ENCODE peak calls at places on chromosomes 16 and 17, in nine cellular contexts. One of them, this sample, is unnamed.

GRCh38 chr17:69325518-69326301 is 1.2 kb downstream of the ABCA5 start:
- DNase-seq in ascending aorta: no peak
- DNase-seq in CD8-positive, alpha-beta T cell: no peak
- DNase-seq in ovary: no peak
- DNase-seq in heart right ventricle: no peak
- DNase-seq in H1: no peak
- DNase-seq in fibroblast of lung: no peak
- DNase-seq in stomach: no peak
- DNase-seq in upper lobe of right lung: no peak
- DNase-seq in this sample: no peak

GRCh38 chr16:80947708-80948615 is 58.7 kb downstream of the CMC2 start:
- DNase-seq in H1: no peak
- DNase-seq in ovary: no peak
- DNase-seq in ascending aorta: no peak
- DNase-seq in fibroblast of lung: no peak
- DNase-seq in stomach: no peak
- DNase-seq in upper lobe of right lung: no peak
- DNase-seq in heart right ventricle: no peak
- DNase-seq in CD8-positive, alpha-beta T cell: no peak
- DNase-seq in this sample: no peak

GRCh38 chr17:7294614-7295153 is at the start of gene YBX2:
- DNase-seq in H1: peak; percentile 97
- DNase-seq in heart right ventricle: peak; percentile 66
- DNase-seq in fibroblast of lung: no peak
- DNase-seq in CD8-positive, alpha-beta T cell: peak; percentile 34
- DNase-seq in ascending aorta: no peak
- DNase-seq in upper lobe of right lung: peak; percentile 80
- DNase-seq in ovary: peak; percentile 67
- DNase-seq in stomach: peak; percentile 85
- DNase-seq in this sample: peak; percentile 95

GRCh38 chr16:83733301-83733700 is 74.5 kb upstream of the HSBP1 start:
- DNase-seq in upper lobe of right lung: no peak
- DNase-seq in H1: no peak
- DNase-seq in stomach: no peak
- DNase-seq in CD8-positive, alpha-beta T cell: no peak
- DNase-seq in heart right ventricle: no peak
- DNase-seq in ascending aorta: peak; percentile 54
- DNase-seq in ovary: no peak
- DNase-seq in fibroblast of lung: peak; percentile 7
- DNase-seq in this sample: no peak

GRCh38 chr16:86117756-86118155 is 218.8 kb downstream of the IRF8 start:
- DNase-seq in stomach: no peak
- DNase-seq in CD8-positive, alpha-beta T cell: no peak
- DNase-seq in heart right ventricle: no peak
- DNase-seq in upper lobe of right lung: no peak
- DNase-seq in ovary: no peak
- DNase-seq in fibroblast of lung: no peak
- DNase-seq in H1: no peak
- DNase-seq in ascending aorta: no peak
- DNase-seq in this sample: no peak

GRCh38 chr16:48963901-48964615 is 317.6 kb downstream of the CBLN1 start:
- DNase-seq in upper lobe of right lung: no peak
- DNase-seq in H1: no peak
- DNase-seq in stomach: no peak
- DNase-seq in heart right ventricle: no peak
- DNase-seq in fibroblast of lung: peak; percentile 78
- DNase-seq in CD8-positive, alpha-beta T cell: no peak
- DNase-seq in ascending aorta: no peak
- DNase-seq in ovary: no peak
- DNase-seq in this sample: peak; percentile 31

GRCh38 chr16:74372369-74372768 is 3.7 kb upstream of the NPIPB15 start:
- DNase-seq in ovary: no peak
- DNase-seq in stomach: no peak
- DNase-seq in CD8-positive, alpha-beta T cell: no peak
- DNase-seq in heart right ventricle: no peak
- DNase-seq in ascending aorta: no peak
- DNase-seq in fibroblast of lung: no peak
- DNase-seq in upper lobe of right lung: no peak
- DNase-seq in H1: no peak
- DNase-seq in this sample: no peak

GRCh38 chr16:86707171-86707570 is 128.8 kb downstream of the FOXL1 start:
- DNase-seq in stomach: no peak
- DNase-seq in ovary: no peak
- DNase-seq in fibroblast of lung: no peak
- DNase-seq in heart right ventricle: no peak
- DNase-seq in H1: no peak
- DNase-seq in upper lobe of right lung: no peak
- DNase-seq in CD8-positive, alpha-beta T cell: no peak
- DNase-seq in ascending aorta: peak; percentile 47
- DNase-seq in this sample: no peak

GRCh38 chr16:1245452-1246005 is 5.0 kb downstream of the TPSAB1 start:
- DNase-seq in fibroblast of lung: no peak
- DNase-seq in ascending aorta: no peak
- DNase-seq in heart right ventricle: no peak
- DNase-seq in ovary: no peak
- DNase-seq in stomach: no peak
- DNase-seq in upper lobe of right lung: no peak
- DNase-seq in H1: no peak
- DNase-seq in CD8-positive, alpha-beta T cell: no peak
- DNase-seq in this sample: peak; percentile 25

GRCh38 chr16:46629331-46629843 is 8.2 kb upstream of the SHCBP1 start:
- DNase-seq in heart right ventricle: no peak
- DNase-seq in fibroblast of lung: peak; percentile 76
- DNase-seq in H1: peak; percentile 52
- DNase-seq in ascending aorta: no peak
- DNase-seq in stomach: no peak
- DNase-seq in ovary: no peak
- DNase-seq in upper lobe of right lung: no peak
- DNase-seq in CD8-positive, alpha-beta T cell: no peak
- DNase-seq in this sample: no peak

GRCh38 chr17:9271989-9272388 is 250.7 kb downstream of the NTN1 start:
- DNase-seq in ovary: no peak
- DNase-seq in fibroblast of lung: no peak
- DNase-seq in upper lobe of right lung: no peak
- DNase-seq in ascending aorta: no peak
- DNase-seq in CD8-positive, alpha-beta T cell: no peak
- DNase-seq in heart right ventricle: no peak
- DNase-seq in H1: no peak
- DNase-seq in stomach: no peak
- DNase-seq in this sample: no peak

GRCh38 chr17:30981531-30982519 is 11.0 kb downstream of the RNF135 start:
- DNase-seq in ovary: no peak
- DNase-seq in stomach: no peak
- DNase-seq in upper lobe of right lung: no peak
- DNase-seq in heart right ventricle: no peak
- DNase-seq in CD8-positive, alpha-beta T cell: no peak
- DNase-seq in ascending aorta: no peak
- DNase-seq in fibroblast of lung: no peak
- DNase-seq in H1: no peak
- DNase-seq in this sample: no peak

GRCh38 chr16:86765389-86766026 is 187.2 kb downstream of the FOXL1 start:
- DNase-seq in ascending aorta: no peak
- DNase-seq in fibroblast of lung: no peak
- DNase-seq in CD8-positive, alpha-beta T cell: no peak
- DNase-seq in upper lobe of right lung: no peak
- DNase-seq in heart right ventricle: no peak
- DNase-seq in H1: no peak
- DNase-seq in ovary: no peak
- DNase-seq in stomach: no peak
- DNase-seq in this sample: no peak

GRCh38 chr17:6959700-6960099 is 36.1 kb upstream of the ALOX12 start:
- DNase-seq in stomach: no peak
- DNase-seq in ascending aorta: no peak
- DNase-seq in H1: no peak
- DNase-seq in heart right ventricle: no peak
- DNase-seq in ovary: no peak
- DNase-seq in upper lobe of right lung: no peak
- DNase-seq in CD8-positive, alpha-beta T cell: no peak
- DNase-seq in fibroblast of lung: no peak
- DNase-seq in this sample: no peak

GRCh38 chr17:67246648-67247415 is 1.8 kb upstream of the HELZ start:
- DNase-seq in H1: peak; percentile 63
- DNase-seq in CD8-positive, alpha-beta T cell: no peak
- DNase-seq in heart right ventricle: no peak
- DNase-seq in ascending aorta: peak; percentile 65
- DNase-seq in fibroblast of lung: no peak
- DNase-seq in upper lobe of right lung: peak; percentile 83
- DNase-seq in ovary: no peak
- DNase-seq in stomach: peak; percentile 78
- DNase-seq in this sample: peak; percentile 85

GRCh38 chr17:76138234-76138895 is 2.7 kb downstream of the FOXJ1 start:
- DNase-seq in heart right ventricle: no peak
- DNase-seq in ascending aorta: no peak
- DNase-seq in fibroblast of lung: no peak
- DNase-seq in stomach: no peak
- DNase-seq in ovary: no peak
- DNase-seq in H1: peak; percentile 72
- DNase-seq in upper lobe of right lung: no peak
- DNase-seq in CD8-positive, alpha-beta T cell: no peak
- DNase-seq in this sample: peak; percentile 94

GRCh38 chr17:61409301-61410099 is 9.9 kb downstream of the TBX2 start:
- DNase-seq in H1: peak; percentile 73
- DNase-seq in fibroblast of lung: peak; percentile 89
- DNase-seq in stomach: peak; percentile 69
- DNase-seq in heart right ventricle: peak; percentile 59
- DNase-seq in ovary: peak; percentile 83
- DNase-seq in upper lobe of right lung: peak; percentile 83
- DNase-seq in ascending aorta: peak; percentile 83
- DNase-seq in CD8-positive, alpha-beta T cell: no peak
- DNase-seq in this sample: peak; percentile 88
- TF ChIP-seq CTCF in H1: peak; percentile 54
- TF ChIP-seq CTCF in fibroblast of lung: peak; percentile 15
- TF ChIP-seq CTCF in stomach: no peak
- TF ChIP-seq CTCF in heart right ventricle: peak; percentile 41
- TF ChIP-seq CTCF in ovary: peak; percentile 41
- TF ChIP-seq CTCF in upper lobe of right lung: peak; percentile 37
- TF ChIP-seq CTCF in ascending aorta: peak; percentile 46
- TF ChIP-seq CTCF in CD8-positive, alpha-beta T cell: no peak
- TF ChIP-seq CTCF in this sample: peak; percentile 65

DNA sequence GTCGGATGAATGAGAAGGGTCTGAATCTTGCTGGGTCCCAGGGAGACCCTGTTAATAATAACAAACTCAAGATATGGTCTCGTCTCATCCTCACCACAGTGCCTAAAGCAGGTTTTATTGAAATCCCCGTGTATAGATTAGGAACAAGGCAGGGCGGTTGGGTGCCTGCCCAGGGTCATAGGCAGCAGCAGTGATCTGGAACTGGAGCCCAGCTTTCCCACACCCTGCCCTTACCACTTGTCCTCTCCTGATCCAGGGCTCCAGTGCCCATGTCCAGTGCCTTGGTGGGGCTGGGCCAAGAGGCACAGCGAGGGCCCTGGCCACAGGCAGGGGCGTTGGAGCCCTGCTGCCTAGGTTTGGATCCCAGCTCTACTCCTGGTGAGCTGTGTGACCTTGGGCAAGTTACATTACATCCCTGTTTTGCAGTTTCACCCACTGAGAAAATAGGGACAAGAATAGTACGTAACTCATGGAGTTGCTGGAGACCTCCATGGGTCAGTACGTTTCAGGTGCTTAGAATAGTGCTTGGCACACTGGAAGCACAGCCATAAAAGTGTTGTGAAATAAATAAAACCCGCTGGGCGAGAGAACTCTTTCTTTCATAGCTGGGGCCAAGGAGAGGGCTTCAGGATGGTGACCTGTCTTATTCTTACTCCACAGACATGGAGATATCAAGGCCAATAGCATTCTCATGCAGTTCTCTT is 13.9 kb downstream of the SOCS3 start:
- DNase-seq in ovary: no peak
- DNase-seq in fibroblast of lung: no peak
- DNase-seq in heart right ventricle: no peak
- DNase-seq in upper lobe of right lung: no peak
- DNase-seq in CD8-positive, alpha-beta T cell: no peak
- DNase-seq in stomach: no peak
- DNase-seq in ascending aorta: no peak
- DNase-seq in H1: no peak
- DNase-seq in this sample: no peak
- H3K27me3 ChIP-seq in ovary: no peaks in the 10 kb centered on the region
- H3K27me3 ChIP-seq in fibroblast of lung: no peaks in the 10 kb centered on the region
- H3K27me3 ChIP-seq in heart right ventricle: no peaks in the 10 kb centered on the region
- H3K27me3 ChIP-seq in upper lobe of right lung: no peaks in the 10 kb centered on the region
- H3K27me3 ChIP-seq in CD8-positive, alpha-beta T cell: no peaks in the 10 kb centered on the region
- H3K27me3 ChIP-seq in stomach: no peaks in the 10 kb centered on the region
- H3K27me3 ChIP-seq in ascending aorta: no peaks in the 10 kb centered on the region
- H3K27me3 ChIP-seq in H1: peaks cover 13% of the 10 kb centered on the region
- H3K27me3 ChIP-seq in this sample: no peaks in the 10 kb centered on the region

GRCh38 chr16:89443727-89444084 is 46.7 kb downstream of the ANKRD11 start:
- DNase-seq in H1: no peak
- DNase-seq in ascending aorta: no peak
- DNase-seq in fibroblast of lung: no peak
- DNase-seq in stomach: peak; percentile 71
- DNase-seq in upper lobe of right lung: no peak
- DNase-seq in CD8-positive, alpha-beta T cell: no peak
- DNase-seq in ovary: no peak
- DNase-seq in heart right ventricle: no peak
- DNase-seq in this sample: no peak

GRCh38 chr16:89445166-89445565 is 45.2 kb downstream of the ANKRD11 start:
- DNase-seq in stomach: no peak
- DNase-seq in upper lobe of right lung: no peak
- DNase-seq in heart right ventricle: no peak
- DNase-seq in fibroblast of lung: no peak
- DNase-seq in CD8-positive, alpha-beta T cell: no peak
- DNase-seq in ovary: no peak
- DNase-seq in H1: no peak
- DNase-seq in ascending aorta: no peak
- DNase-seq in this sample: no peak

GRCh38 chr16:89442990-89443726 is 47.2 kb downstream of the ANKRD11 start:
- DNase-seq in H1: no peak
- DNase-seq in CD8-positive, alpha-beta T cell: no peak
- DNase-seq in upper lobe of right lung: no peak
- DNase-seq in ovary: peak; percentile 61
- DNase-seq in fibroblast of lung: peak; percentile 77
- DNase-seq in ascending aorta: peak; percentile 72
- DNase-seq in stomach: peak; percentile 71
- DNase-seq in heart right ventricle: peak; percentile 48
- DNase-seq in this sample: no peak

GRCh38 chr16:89442588-89442987 is 47.8 kb downstream of the ANKRD11 start:
- DNase-seq in ascending aorta: no peak
- DNase-seq in stomach: no peak
- DNase-seq in fibroblast of lung: no peak
- DNase-seq in upper lobe of right lung: no peak
- DNase-seq in CD8-positive, alpha-beta T cell: no peak
- DNase-seq in ovary: no peak
- DNase-seq in H1: no peak
- DNase-seq in heart right ventricle: no peak
- DNase-seq in this sample: no peak

GRCh38 chr16:89444151-89444723 is 46.1 kb downstream of the ANKRD11 start:
- DNase-seq in upper lobe of right lung: no peak
- DNase-seq in heart right ventricle: no peak
- DNase-seq in ascending aorta: no peak
- DNase-seq in CD8-positive, alpha-beta T cell: no peak
- DNase-seq in stomach: no peak
- DNase-seq in ovary: no peak
- DNase-seq in H1: no peak
- DNase-seq in fibroblast of lung: no peak
- DNase-seq in this sample: no peak
- H3K4me1 ChIP-seq in upper lobe of right lung: peaks cover 82% of the 10 kb centered on the region
- H3K4me1 ChIP-seq in heart right ventricle: peaks cover 100% of the 10 kb centered on the region
- H3K4me1 ChIP-seq in ascending aorta: peaks cover 58% of the 10 kb centered on the region
- H3K4me1 ChIP-seq in CD8-positive, alpha-beta T cell: peaks cover 98% of the 10 kb centered on the region
- H3K4me1 ChIP-seq in stomach: peaks cover 58% of the 10 kb centered on the region
- H3K4me1 ChIP-seq in ovary: peaks cover 35% of the 10 kb centered on the region
- H3K4me1 ChIP-seq in H1: peaks cover 9% of the 10 kb centered on the region
- H3K4me1 ChIP-seq in fibroblast of lung: peaks cover 33% of the 10 kb centered on the region
- H3K4me1 ChIP-seq in this sample: peaks cover 35% of the 10 kb centered on the region

GRCh38 chr17:61579961-61580360 is 11.1 kb downstream of the NACA2 start:
- DNase-seq in fibroblast of lung: peak; percentile 46
- DNase-seq in ascending aorta: no peak
- DNase-seq in upper lobe of right lung: no peak
- DNase-seq in heart right ventricle: no peak
- DNase-seq in CD8-positive, alpha-beta T cell: no peak
- DNase-seq in H1: no peak
- DNase-seq in ovary: no peak
- DNase-seq in stomach: no peak
- DNase-seq in this sample: no peak
- TF ChIP-seq CTCF in fibroblast of lung: peak; percentile 25
- TF ChIP-seq CTCF in ascending aorta: no peak
- TF ChIP-seq CTCF in upper lobe of right lung: no peak
- TF ChIP-seq CTCF in heart right ventricle: no peak
- TF ChIP-seq CTCF in CD8-positive, alpha-beta T cell: no peak
- TF ChIP-seq CTCF in H1: peak; percentile 25
- TF ChIP-seq CTCF in ovary: no peak
- TF ChIP-seq CTCF in stomach: no peak
- TF ChIP-seq CTCF in this sample: no peak